ENCODE peak calls at places on chromosomes 13 and 19, in four cellular contexts. J is HS-5, D is EL, N is body of pancreas. Y is an unnamed sample.

GRCh38 chr13:84994582-84994981 is 804.6 kb downstream of the SLITRK6 start:
- DNase-seq in J (no peak), D (peak; percentile 3), N (no peak), Y (peak; percentile 20)

GRCh38 chr19:6198896-6199239 is 63.4 kb downstream of the ACSBG2 start:
- DNase-seq in J (no peak), D (no peak), N (no peak), Y (no peak)

GRCh38 chr19:7907122-7907521 is 3.4 kb downstream of the MAP2K7 start:
- DNase-seq in J (no peak), D (no peak), N (no peak), Y (no peak)

GRCh38 chr13:26348966-26349365 is 95.0 kb downstream of the CDK8 start:
- DNase-seq in J (no peak), D (no peak), N (no peak), Y (no peak)

GRCh38 chr13:91136806-91137205 is 210.7 kb upstream of the MIR17HG start:
- DNase-seq in J (no peak), D (no peak), N (no peak), Y (no peak)

GRCh38 chr13:21385710-21386109 is 73.4 kb downstream of the ZDHHC20 start:
- DNase-seq in J (no peak), D (no peak), N (no peak), Y (no peak)

GRCh38 chr19:571127-571974 is 1.0 kb upstream of the BSG start:
- DNase-seq in J (no peak), D (peak; percentile 53), N (peak; percentile 41), Y (no peak)

GRCh38 chr19:10701955-10702307 is 692 bp downstream of the QTRT1 start:
- DNase-seq in J (no peak), D (peak; percentile 29), N (no peak), Y (no peak)

GRCh38 chr13:38166121-38166520 is 183.5 kb upstream of the UFM1 start:
- DNase-seq in J (no peak), D (peak; percentile 64), N (no peak), Y (no peak)

GRCh38 chr13:101398920-101399319 is 17.4 kb downstream of the NALCN start:
- DNase-seq in J (no peak), D (peak; percentile 76), N (no peak), Y (no peak)

GRCh38 chr13:43364210-43365041 is 341.0 kb downstream of the DNAJC15 start:
- DNase-seq in J (no peak), D (peak; percentile 8), N (no peak), Y (no peak)

GRCh38 chr19:55101261-55101660 is 16.2 kb downstream of the PPP1R12C start:
- DNase-seq in J (no peak), D (no peak), N (no peak), Y (no peak)

GRCh38 chr19:38389101-38389925 is 816 bp downstream of the SPRED3 start:
- DNase-seq in J (no peak), D (peak; percentile 87), N (no peak), Y (no peak)

GRCh38 chr19:55632463-55632834 is 8.1 kb upstream of the ZNF784 start:
- DNase-seq in J (peak; percentile 79), D (peak; percentile 90), N (peak; percentile 97), Y (peak; percentile 95)

GRCh38 chr13:113973218-113974164 is at the start of gene C13orf46:
- DNase-seq in J (no peak), D (no peak), N (no peak), Y (no peak)

GRCh38 chr19:16002380-16002779 is 53.6 kb downstream of the OR10H4 start:
- DNase-seq in J (no peak), D (no peak), N (no peak), Y (no peak)

GRCh38 chr19:14370169-14370998 is 10.9 kb upstream of the ADGRE5 start:
- DNase-seq in J (no peak), D (no peak), N (no peak), Y (no peak)

GRCh38 chr19:1882786-1883692 is 2.3 kb downstream of the ABHD17A start:
- DNase-seq in J (no peak), D (no peak), N (no peak), Y (no peak)

GRCh38 chr19:53989600-53990533 is 1.6 kb upstream of the CACNG6 start:
- DNase-seq in J (no peak), D (no peak), N (no peak), Y (no peak)

GRCh38 chr19:6264077-6264445 is 15.7 kb downstream of the MLLT1 start:
- DNase-seq in J (no peak), D (peak; percentile 22), N (no peak), Y (no peak)

GRCh38 chr19:28881616-28882015 is 331.3 kb downstream of the UQCRFS1 start:
- DNase-seq in J (no peak), D (no peak), N (no peak), Y (no peak)

GRCh38 chr19:11964496-11964857 is 363 bp upstream of the ZNF763 start:
- DNase-seq in J (no peak), D (no peak), N (no peak), Y (no peak)

GRCh38 chr13:111228262-111229144 is 91.9 kb upstream of the TEX29 start:
- DNase-seq in J (no peak), D (no peak), N (peak; percentile 19), Y (no peak)

GRCh38 chr13:27641711-27642502 is 20.2 kb downstream of the POLR1D start:
- DNase-seq in J (no peak), D (no peak), N (no peak), Y (no peak)

GRCh38 chr19:13007292-13008045 is 12.2 kb downstream of the NFIX start:
- DNase-seq in J (no peak), D (no peak), N (peak; percentile 84), Y (no peak)

GRCh38 chr19:3457531-3458228 is 22.6 kb downstream of the SMIM24 start:
- DNase-seq in J (no peak), D (no peak), N (no peak), Y (no peak)

GRCh38 chr13:34208326-34208725 is 390.4 kb downstream of the RFC3 start:
- DNase-seq in J (no peak), D (peak; percentile 35), N (no peak), Y (no peak)

GRCh38 chr19:38266070-38266469 is 1.7 kb downstream of the SPINT2 start:
- DNase-seq in J (no peak), D (no peak), N (peak; percentile 40), Y (no peak)

GRCh38 chr19:12867120-12868099 is 13.8 kb downstream of the DNASE2 start:
- DNase-seq in J (no peak), D (peak; percentile 72), N (peak; percentile 82), Y (peak; percentile 47)

Y was measured in mucosa of gallbladder.